ENCODE peak calls at places on chromosomes 3 and 15, in nine cellular contexts. M is NCI-H460; H is lower leg skin; O is astrocyte of the cerebellum; Z is EH; N is DMS79 treated with DMSO at 0.1 percent for 48 hours; D is effector CD4-positive, alpha-beta T cell; E is NCI-H1436; W is GM12865. V is an unnamed sample.

GRCh38 chr3:13235897-13236296 is 162.7 kb upstream of the IQSEC1 start:
- DNase-seq in D (no peak), O (no peak), Z (no peak), N (peak), W (no peak), M (no peak), E (no peak), H (no peak), V (no peak)

GRCh38 chr3:184626942-184627341 is 65.4 kb downstream of the EPHB3 start:
- DNase-seq in D (no peak), E (no peak), W (no peak), N (no peak), Z (no peak), M (no peak), O (no peak), H (no peak), V (no peak)

GRCh38 chr15:65937476-65937875 is 68.2 kb downstream of the RAB11A start:
- DNase-seq in Z (peak), W (no peak), E (no peak), O (no peak), N (peak), M (no peak), H (no peak), D (no peak), V (no peak)

GRCh38 chr3:185473290-185473815 is 25.5 kb downstream of the TMEM41A start:
- DNase-seq in N (no peak), M (peak), D (no peak), Z (no peak), O (peak), W (no peak), H (peak), E (no peak), V (no peak)

GRCh38 chr3:189863031-189863430 is 231.8 kb downstream of the TP63 start:
- DNase-seq in M (no peak), H (no peak), D (no peak), W (no peak), O (no peak), N (no peak), Z (no peak), E (no peak), V (no peak)

GRCh38 chr3:99686955-99687612 is 48.7 kb downstream of the COL8A1 start:
- DNase-seq in E (peak), M (peak), D (no peak), O (peak), W (peak), H (no peak), N (peak), Z (peak), V (no peak)

GRCh38 chr15:96345560-96346389 is 15.3 kb downstream of the NR2F2 start:
- DNase-seq in E (no peak), W (peak), H (peak), D (no peak), M (no peak), N (peak), Z (peak), O (no peak), V (no peak)

GRCh38 chr3:24303057-24303754 is 191.4 kb downstream of the THRB start:
- DNase-seq in M (no peak), E (no peak), N (no peak), Z (no peak), O (no peak), W (no peak), H (no peak), D (no peak), V (no peak)

GRCh38 chr3:184177331-184177731 is 2.7 kb downstream of the AP2M1 start:
- DNase-seq in O (no peak), W (no peak), D (no peak), E (no peak), N (no peak), M (no peak), H (no peak), Z (peak), V (no peak)

GRCh38 chr3:179450321-179450720 is 949 bp downstream of the GNB4 start:
- DNase-seq in D (no peak), O (no peak), H (no peak), E (no peak), M (no peak), N (no peak), W (no peak), Z (peak), V (no peak)

GRCh38 chr15:81400640-81401236 is 26.7 kb upstream of the TMC3 start:
- DNase-seq in O (peak), E (peak), D (peak), H (no peak), W (peak), Z (peak), N (peak), M (peak), V (no peak)

GRCh38 chr3:43770426-43771103 is 79.8 kb downstream of the ABHD5 start:
- DNase-seq in Z (peak), N (peak), H (peak), D (no peak), E (no peak), M (peak), W (no peak), O (no peak), V (no peak)

GRCh38 chr3:101675709-101676218 is 1.2 kb downstream of the ZBTB11 start:
- DNase-seq in N (no peak), H (no peak), D (no peak), Z (no peak), O (no peak), W (no peak), E (no peak), M (no peak), V (no peak)

GRCh38 chr3:13347390-13347966 is 72.6 kb downstream of the NUP210 start:
- DNase-seq in D (no peak), W (no peak), H (no peak), Z (peak), O (no peak), N (no peak), M (no peak), E (no peak), V (no peak)

GRCh38 chr15:60038111-60038521 is 34.0 kb downstream of the FOXB1 start:
- DNase-seq in W (no peak), Z (no peak), O (no peak), H (no peak), M (no peak), N (peak), D (no peak), E (no peak), V (no peak)

GRCh38 chr3:12681586-12682371 is 17.9 kb upstream of the RAF1 start:
- DNase-seq in W (peak), N (no peak), Z (peak), H (no peak), M (no peak), O (no peak), E (no peak), D (no peak), V (no peak)

GRCh38 chr15:35450492-35450891 is 95.5 kb downstream of the DPH6 start:
- DNase-seq in D (no peak), H (no peak), Z (peak), M (no peak), N (no peak), E (no peak), W (no peak), O (no peak), V (no peak)

GRCh38 chr3:65153850-65154512 is 466.2 kb upstream of the ADAMTS9 start:
- DNase-seq in H (no peak), W (no peak), N (no peak), D (no peak), Z (no peak), E (no peak), O (no peak), M (no peak), V (no peak)

GRCh38 chr3:157961665-157962064 is 144.6 kb downstream of the SHOX2 start:
- DNase-seq in Z (no peak), D (no peak), O (no peak), H (no peak), N (no peak), W (no peak), E (no peak), M (no peak), V (no peak)

GRCh38 chr15:85408270-85408746 is 27.9 kb downstream of the AKAP13 start:
- DNase-seq in O (no peak), W (peak), N (no peak), M (no peak), D (no peak), H (no peak), E (no peak), Z (no peak), V (no peak)

GRCh38 chr3:185932213-185932612 is 5.6 kb downstream of the TRA2B start:
- DNase-seq in H (no peak), Z (no peak), N (peak), W (no peak), O (no peak), D (no peak), E (no peak), M (no peak), V (no peak)

GRCh38 chr15:68666120-68666811 is 87.5 kb downstream of the CORO2B start:
- DNase-seq in Z (no peak), N (peak), M (no peak), H (peak), O (no peak), W (no peak), E (peak), D (no peak), V (no peak)

GRCh38 chr3:54564374-54564925 is 363.4 kb downstream of the LRTM1 start:
- DNase-seq in O (no peak), W (no peak), N (no peak), H (peak), D (no peak), M (no peak), Z (no peak), E (no peak), V (no peak)

GRCh38 chr3:69410301-69410700 is 24.4 kb upstream of the FRMD4B start:
- DNase-seq in O (peak), W (peak), E (peak), D (peak), N (no peak), M (peak), H (peak), Z (peak), V (peak)

GRCh38 chr3:2247831-2248230 is 149.2 kb downstream of the CNTN4 start:
- DNase-seq in O (no peak), D (no peak), W (no peak), E (no peak), H (no peak), N (no peak), Z (no peak), M (no peak), V (no peak)

GRCh38 chr15:76075060-76075459 is 15.3 kb downstream of the TMEM266 start:
- DNase-seq in E (no peak), W (no peak), N (no peak), O (no peak), H (no peak), M (no peak), Z (no peak), D (no peak), V (no peak)

GRCh38 chr3:156416846-156417581 is 137.9 kb downstream of the SSR3 start:
- DNase-seq in W (peak), E (no peak), M (no peak), N (no peak), H (no peak), D (no peak), O (no peak), Z (no peak), V (no peak)

GRCh38 chr15:100226107-100226506 is 115.7 kb downstream of the ADAMTS17 start:
- DNase-seq in M (no peak), O (no peak), W (no peak), H (no peak), Z (no peak), N (no peak), E (no peak), D (no peak), V (no peak)

GRCh38 chr3:39166134-39166710 is 12.8 kb upstream of the CSRNP1 start:
- DNase-seq in D (no peak), M (no peak), E (no peak), N (no peak), W (no peak), O (no peak), Z (peak), H (no peak), V (no peak)